ENCODE peak calls at places on chromosomes 7 and 10, in seven cellular contexts. Q is mammary epithelial cell, O is pancreas, M is PC-9, W is breast epithelium, D is heart right ventricle, R is foreskin keratinocyte. E is an unnamed sample.

GRCh38 chr7:1537631-1538412 is 7.3 kb downstream of the MAFK start:
- DNase-seq in Q (peak), M (no peak), D (peak), O (peak), W (peak), R (peak), E (peak)

GRCh38 chr10:27390681-27391080 is 113.4 kb upstream of the RAB18 start:
- DNase-seq in D (no peak), O (no peak), M (no peak), Q (peak), W (no peak), R (peak), E (peak)

GRCh38 chr7:91520645-91521044 is 256.4 kb downstream of the FZD1 start:
- DNase-seq in O (no peak), M (no peak), D (no peak), W (no peak), Q (no peak), R (no peak), E (no peak)

GRCh38 chr7:101198476-101198875 is 2.4 kb downstream of the MOGAT3 start:
- DNase-seq in D (no peak), W (no peak), Q (no peak), R (no peak), M (no peak), O (no peak), E (no peak)

GRCh38 chr10:110786172-110786571 is 85.6 kb upstream of the PDCD4 start:
- DNase-seq in R (peak), M (no peak), W (no peak), Q (peak), D (no peak), O (no peak), E (no peak)

GRCh38 chr7:87113077-87113476 is 39.2 kb upstream of the DMTF1 start:
- DNase-seq in R (no peak), W (no peak), M (no peak), Q (no peak), D (no peak), O (no peak), E (no peak)

GRCh38 chr10:54728511-54728910 is 72.5 kb downstream of the PCDH15 start:
- DNase-seq in O (no peak), D (no peak), M (no peak), Q (no peak), R (no peak), W (no peak), E (no peak)

GRCh38 chr7:121288894-121289293 is 39.9 kb upstream of the WNT16 start:
- DNase-seq in D (no peak), Q (peak), R (peak), W (no peak), M (peak), O (no peak), E (no peak)

GRCh38 chr10:106355450-106355849 is 809.1 kb downstream of the SORCS1 start:
- DNase-seq in R (no peak), D (no peak), W (no peak), Q (no peak), O (no peak), M (no peak), E (no peak)
- TF ChIP-seq CTCF in R (peak), D (peak), W (no peak), Q (peak), O (no peak), M (peak), E (no peak)

DNA sequence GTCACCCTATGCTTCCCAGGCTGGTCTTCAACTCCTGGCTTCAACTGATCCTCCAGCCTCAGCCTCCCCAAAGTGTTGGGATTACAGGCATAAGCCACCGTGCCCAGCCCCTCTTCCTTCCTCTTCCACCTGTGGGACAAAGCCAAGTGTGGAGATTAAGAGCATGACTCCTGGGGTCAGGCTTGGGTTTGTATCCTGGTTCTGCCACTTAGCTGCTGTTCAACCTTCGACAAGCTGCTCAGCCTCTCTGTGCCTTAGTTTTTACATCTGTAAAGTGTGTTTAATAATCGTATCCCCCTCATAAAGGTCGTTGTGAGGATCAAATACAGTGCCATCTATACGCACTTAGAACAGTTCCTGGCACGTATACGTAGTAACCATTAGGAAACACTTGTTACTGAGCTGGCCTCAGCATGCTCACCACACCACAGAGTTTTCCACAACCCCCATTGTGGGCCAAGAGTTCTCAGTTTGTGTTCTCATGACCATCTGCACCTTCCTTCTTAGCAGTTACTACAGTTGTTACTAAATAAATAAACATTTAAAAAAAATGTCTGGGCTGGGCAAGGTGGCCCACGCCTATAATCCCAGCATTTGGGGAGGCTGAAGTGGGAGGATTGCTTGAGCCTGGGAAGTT is 140.5 kb upstream of the BTBD16 start:
- DNase-seq in W (no peak), D (no peak), Q (no peak), M (no peak), R (no peak), O (no peak), E (no peak)
- H3K27ac ChIP-seq in W (no peak), D (peak), Q (no peak), M (no peak), R (no peak), O (no peak), E (no peak)

GRCh38 chr7:154584352-154585252 is 418.3 kb downstream of the PAXIP1 start:
- DNase-seq in W (no peak), R (no peak), Q (no peak), D (no peak), M (no peak), O (no peak), E (peak)
- TF ChIP-seq CTCF in W (no peak), R (peak), Q (no peak), D (peak), M (peak), O (no peak), E (no peak)

GRCh38 chr10:130112821-130113220 is 2.2 kb upstream of the C10orf143 start:
- DNase-seq in R (no peak), Q (no peak), M (no peak), O (no peak), W (no peak), D (no peak), E (no peak)

GRCh38 chr10:130109796-130110235 is 814 bp downstream of the C10orf143 start:
- DNase-seq in M (peak), R (peak), W (peak), D (peak), O (peak), Q (peak), E (peak)

GRCh38 chr10:130111115-130111847 is 651 bp upstream of the C10orf143 start:
- DNase-seq in W (peak), Q (peak), O (peak), M (peak), R (peak), D (peak), E (peak)

GRCh38 chr10:130110236-130111114 is at the start of gene C10orf143:
- DNase-seq in W (peak), R (peak), D (peak), O (peak), M (peak), Q (peak), E (peak)

DNA sequence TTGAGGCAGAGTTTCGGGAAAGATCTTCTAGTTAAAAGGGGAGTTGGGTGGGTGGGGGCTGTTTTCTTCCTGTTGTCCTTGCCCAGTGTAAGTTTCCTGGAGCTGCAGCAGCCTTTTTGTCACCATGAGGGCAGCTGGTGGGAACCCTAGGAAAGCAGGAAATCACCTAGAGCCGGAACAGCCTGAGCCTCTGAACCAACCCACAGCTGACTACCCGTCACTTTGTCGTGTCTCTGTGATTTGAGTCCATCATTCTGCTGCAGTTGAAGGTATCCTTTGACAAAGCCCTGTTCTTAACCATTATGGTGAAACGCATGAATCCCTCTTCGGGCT is 1.2 kb upstream of the C10orf143 start:
- DNase-seq in R (no peak), O (no peak), W (no peak), D (no peak), M (no peak), Q (no peak), E (no peak)
- H3K27ac ChIP-seq in R (no peak), O (no peak), W (peak), D (peak), M (no peak), Q (peak), E (peak)

GRCh38 chr10:21531164-21531563 is 2.9 kb upstream of the MLLT10 start:
- DNase-seq in R (peak), Q (peak), D (no peak), M (no peak), W (no peak), O (no peak), E (no peak)

GRCh38 chr10:21535494-21535818 is 1.4 kb downstream of the MLLT10 start:
- DNase-seq in O (no peak), Q (no peak), W (no peak), M (no peak), R (peak), D (no peak), E (no peak)

GRCh38 chr10:21534611-21535493 is 820 bp downstream of the MLLT10 start:
- DNase-seq in Q (peak), M (no peak), D (peak), O (peak), W (peak), R (peak), E (no peak)

GRCh38 chr10:21532694-21533576 is 1.1 kb upstream of the MLLT10 start:
- DNase-seq in M (no peak), O (no peak), R (peak), D (no peak), Q (no peak), W (no peak), E (no peak)

DNA sequence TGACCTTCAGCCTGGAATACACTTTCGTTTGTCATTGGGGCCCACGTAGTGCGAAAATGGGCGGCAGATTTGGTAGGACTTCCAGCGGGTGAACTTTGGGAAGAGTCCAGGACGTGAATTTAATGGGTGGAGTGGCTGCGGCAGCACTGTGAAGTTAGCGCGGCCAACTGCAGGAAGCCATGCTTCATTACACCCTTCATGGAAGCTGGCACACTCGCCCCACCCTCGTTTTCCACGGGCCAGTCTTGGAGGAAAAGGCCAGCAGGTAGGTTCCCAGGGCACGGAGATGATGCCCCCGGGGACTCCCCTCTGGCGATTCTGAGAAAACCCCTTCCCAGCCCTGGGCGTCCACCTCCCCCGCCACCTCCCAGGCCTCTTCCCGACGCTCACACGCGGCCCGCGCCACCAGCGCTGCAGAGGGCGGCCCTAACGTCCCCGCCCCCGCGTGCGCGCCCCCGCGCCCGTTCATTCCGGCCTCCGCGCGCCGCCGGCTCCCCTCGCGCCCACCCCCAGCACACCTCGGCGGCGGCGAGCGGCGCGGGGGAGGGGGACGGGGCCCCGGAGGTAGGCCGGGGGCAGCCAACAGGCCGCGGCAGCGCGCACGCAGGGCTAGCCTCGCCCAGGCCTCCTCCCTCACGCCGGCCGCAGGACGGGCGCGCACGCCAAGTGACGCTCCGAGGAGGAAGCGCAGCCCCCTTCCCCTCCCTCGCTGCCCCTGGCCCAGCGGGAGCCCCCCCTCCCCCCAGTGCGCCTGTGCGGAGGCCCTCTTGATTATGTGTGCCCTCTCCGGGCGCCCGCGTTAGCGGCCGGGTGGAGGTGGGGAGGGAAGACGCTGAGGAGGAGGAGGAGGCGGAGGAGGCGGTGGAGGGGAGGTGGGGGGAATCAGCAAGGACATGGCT is at the start of gene MLLT10:
- DNase-seq in O (peak), Q (peak), W (peak), M (peak), D (peak), R (peak), E (peak)
- TF ChIP-seq CTCF in O (no peak), Q (peak), W (peak), M (no peak), D (peak), R (peak), E (no peak)

GRCh38 chr10:113631680-113632079 is 32.2 kb downstream of the NRAP start:
- DNase-seq in R (no peak), D (no peak), O (no peak), M (no peak), Q (no peak), W (no peak), E (no peak)
- H3K27ac ChIP-seq in R (no peak), D (peak), O (no peak), M (no peak), Q (no peak), W (no peak), E (no peak)

GRCh38 chr7:128010392-128011078 is 20.7 kb downstream of the LRRC4 start:
- DNase-seq in O (no peak), W (no peak), M (no peak), Q (no peak), R (no peak), D (no peak), E (no peak)
- TF ChIP-seq CTCF in O (no peak), W (no peak), M (no peak), Q (no peak), R (peak), D (peak), E (no peak)